ENCODE peak calls at places on chromosomes 11 and 22, in seven cellular contexts. A is CD4-positive, alpha-beta T cell; N is mammary epithelial cell; D is uterus; G is nephron progenitor cell; K is AG04450; B is tibial artery. O is an unnamed sample.

GRCh38 chr22:40020956-40021355 is 26.2 kb downstream of the FAM83F start:
- DNase-seq in A (no peak), N (no peak), D (no peak), G (no peak), K (no peak), B (no peak), O (no peak)

GRCh38 chr11:125171974-125172373 is 7.4 kb downstream of the PKNOX2 start:
- DNase-seq in A (no peak), N (no peak), D (no peak), G (peak), K (no peak), B (no peak), O (no peak)

GRCh38 chr11:68659158-68659921 is 25.0 kb upstream of the GAL start:
- DNase-seq in A (no peak), N (peak), D (peak), G (no peak), K (peak), B (peak), O (peak)

GRCh38 chr11:95917188-95918036 is 6.5 kb downstream of the MTMR2 start:
- DNase-seq in A (no peak), N (peak), D (no peak), G (no peak), K (no peak), B (no peak), O (peak)

GRCh38 chr11:117930668-117931330 is 1.6 kb upstream of the TMPRSS13 start:
- DNase-seq in A (no peak), N (no peak), D (no peak), G (no peak), K (no peak), B (no peak), O (no peak)

GRCh38 chr11:13939952-13940610 is 22.4 kb upstream of the SPON1 start:
- DNase-seq in A (no peak), N (peak), D (no peak), G (peak), K (no peak), B (no peak), O (peak)

GRCh38 chr22:27989758-27990450 is 70.8 kb upstream of the PITPNB start:
- DNase-seq in A (no peak), N (no peak), D (no peak), G (no peak), K (no peak), B (peak), O (no peak)

GRCh38 chr11:2461253-2462091 is 16.7 kb downstream of the KCNQ1 start:
- DNase-seq in A (no peak), N (no peak), D (no peak), G (no peak), K (no peak), B (no peak), O (no peak)

GRCh38 chr11:97570636-97571035 is 1180.8 kb downstream of the JRKL start:
- DNase-seq in A (no peak), N (no peak), D (no peak), G (no peak), K (no peak), B (no peak), O (no peak)

GRCh38 chr11:12260731-12261521 is 116.4 kb upstream of the PARVA start:
- DNase-seq in A (no peak), N (no peak), D (no peak), G (no peak), K (no peak), B (no peak), O (no peak)

GRCh38 chr22:45073064-45073463 is 63.3 kb upstream of the PHF21B start:
- DNase-seq in A (no peak), N (no peak), D (no peak), G (no peak), K (no peak), B (no peak), O (no peak)

GRCh38 chr11:46002146-46002545 is 79.7 kb downstream of the LARGE2 start:
- DNase-seq in A (no peak), N (no peak), D (no peak), G (no peak), K (no peak), B (no peak), O (no peak)

GRCh38 chr22:32842486-32842885 is 41.0 kb downstream of the TIMP3 start:
- DNase-seq in A (no peak), N (peak), D (no peak), G (no peak), K (no peak), B (no peak), O (no peak)

GRCh38 chr11:14078941-14079522 is 116.5 kb downstream of the SPON1 start:
- DNase-seq in A (no peak), N (no peak), D (no peak), G (no peak), K (no peak), B (no peak), O (no peak)

GRCh38 chr22:24695958-24696511 is 78.5 kb downstream of the PIWIL3 start:
- DNase-seq in A (no peak), N (no peak), D (no peak), G (peak), K (peak), B (no peak), O (no peak)

GRCh38 chr11:116177521-116178220 is 595.1 kb downstream of the BUD13 start:
- DNase-seq in A (no peak), N (no peak), D (no peak), G (no peak), K (no peak), B (no peak), O (no peak)

GRCh38 chr11:132318421-132319157 is 948.2 kb downstream of the NTM start:
- DNase-seq in A (no peak), N (peak), D (no peak), G (no peak), K (no peak), B (no peak), O (peak)

GRCh38 chr11:68997995-68998348 is 15.1 kb downstream of the MRGPRF start:
- DNase-seq in A (no peak), N (no peak), D (no peak), G (no peak), K (no peak), B (no peak), O (no peak)

GRCh38 chr11:57480409-57481137 is 20.2 kb downstream of the RTN4RL2 start:
- DNase-seq in A (peak), N (peak), D (peak), G (peak), K (no peak), B (peak), O (no peak)

GRCh38 chr22:24989541-24989951 is 37.0 kb downstream of the KIAA1671 start:
- DNase-seq in A (no peak), N (no peak), D (no peak), G (no peak), K (no peak), B (no peak), O (no peak)

GRCh38 chr22:28730146-28730545 is 11.5 kb downstream of the CHEK2 start:
- DNase-seq in A (no peak), N (no peak), D (no peak), G (no peak), K (no peak), B (no peak), O (no peak)

GRCh38 chr11:214083-214482 is 6.6 kb downstream of the RIC8A start:
- DNase-seq in A (no peak), N (no peak), D (no peak), G (no peak), K (no peak), B (no peak), O (no peak)

GRCh38 chr11:70580036-70580805 is 181.9 kb downstream of the CTTN start:
- DNase-seq in A (no peak), N (no peak), D (no peak), G (peak), K (no peak), B (no peak), O (no peak)

GRCh38 chr11:94519478-94520084 is 7.3 kb downstream of the C11orf97 start:
- DNase-seq in A (no peak), N (no peak), D (no peak), G (no peak), K (no peak), B (no peak), O (peak)

GRCh38 chr11:130612291-130612802 is 163.9 kb downstream of the ADAMTS15 start:
- DNase-seq in A (no peak), N (peak), D (no peak), G (no peak), K (no peak), B (no peak), O (peak)

GRCh38 chr11:44505591-44506054 is 59.8 kb upstream of the CD82 start:
- DNase-seq in A (no peak), N (peak), D (no peak), G (no peak), K (no peak), B (no peak), O (no peak)

GRCh38 chr11:2265854-2266585 is 4.4 kb downstream of the ASCL2 start:
- DNase-seq in A (no peak), N (no peak), D (no peak), G (no peak), K (no peak), B (no peak), O (no peak)

GRCh38 chr11:33980896-33981295 is 70.6 kb upstream of the CAPRIN1 start:
- DNase-seq in A (no peak), N (no peak), D (no peak), G (no peak), K (no peak), B (no peak), O (no peak)

GRCh38 chr11:129458756-129459535 is 83.3 kb downstream of the BARX2 start:
- DNase-seq in A (no peak), N (no peak), D (no peak), G (peak), K (no peak), B (no peak), O (no peak)

GRCh38 chr11:1448166-1448825 is 38.3 kb downstream of the MOB2 start:
- DNase-seq in A (no peak), N (no peak), D (no peak), G (no peak), K (no peak), B (no peak), O (no peak)

GRCh38 chr11:132244871-132245557 is 874.6 kb downstream of the NTM start:
- DNase-seq in A (no peak), N (no peak), D (no peak), G (no peak), K (no peak), B (no peak), O (no peak)

GRCh38 chr11:67382481-67383136 is 9.2 kb upstream of the RAD9A start:
- DNase-seq in A (peak), N (peak), D (peak), G (peak), K (no peak), B (peak), O (peak)

GRCh38 chr22:21621891-21622623 is 7.8 kb downstream of the YDJC start:
- DNase-seq in A (no peak), N (no peak), D (no peak), G (no peak), K (no peak), B (peak), O (no peak)

GRCh38 chr11:78350646-78351165 is 66.9 kb downstream of the GAB2 start:
- DNase-seq in A (no peak), N (no peak), D (no peak), G (no peak), K (no peak), B (no peak), O (no peak)

GRCh38 chr11:121458551-121458950 is 5.8 kb upstream of the SORL1-AS1 start:
- DNase-seq in A (no peak), N (no peak), D (no peak), G (no peak), K (no peak), B (no peak), O (no peak)

GRCh38 chr22:22720201-22720723 is 75.8 kb downstream of the GGTLC2 start:
- DNase-seq in A (peak), N (no peak), D (no peak), G (peak), K (no peak), B (no peak), O (no peak)

DNA sequence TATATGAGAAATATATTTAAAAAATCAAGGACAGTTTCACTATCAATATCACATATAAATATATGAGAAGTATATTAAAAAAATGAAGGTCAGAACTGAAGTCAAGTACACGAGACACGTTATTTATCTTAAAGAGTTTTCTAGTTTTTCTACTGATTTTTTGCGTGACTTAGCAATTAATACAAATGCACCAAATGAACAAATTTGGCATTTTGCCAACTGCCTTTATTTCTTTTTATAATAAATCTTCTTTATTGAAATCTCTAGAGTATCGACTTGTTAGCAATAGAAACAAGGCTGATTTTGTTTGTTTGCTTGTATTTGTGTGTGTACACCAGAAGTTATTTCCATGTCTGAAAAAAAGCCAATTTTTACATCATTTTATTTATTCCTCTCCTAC is 1684.7 kb upstream of the RAG2 start:
- DNase-seq in A (no peak), N (no peak), D (no peak), G (no peak), K (no peak), B (no peak), O (no peak)
- TF ChIP-seq CTCF in A (no peak), N (no peak), D (no peak), G (no peak), K (no peak), B (no peak), O (no peak)

DNA sequence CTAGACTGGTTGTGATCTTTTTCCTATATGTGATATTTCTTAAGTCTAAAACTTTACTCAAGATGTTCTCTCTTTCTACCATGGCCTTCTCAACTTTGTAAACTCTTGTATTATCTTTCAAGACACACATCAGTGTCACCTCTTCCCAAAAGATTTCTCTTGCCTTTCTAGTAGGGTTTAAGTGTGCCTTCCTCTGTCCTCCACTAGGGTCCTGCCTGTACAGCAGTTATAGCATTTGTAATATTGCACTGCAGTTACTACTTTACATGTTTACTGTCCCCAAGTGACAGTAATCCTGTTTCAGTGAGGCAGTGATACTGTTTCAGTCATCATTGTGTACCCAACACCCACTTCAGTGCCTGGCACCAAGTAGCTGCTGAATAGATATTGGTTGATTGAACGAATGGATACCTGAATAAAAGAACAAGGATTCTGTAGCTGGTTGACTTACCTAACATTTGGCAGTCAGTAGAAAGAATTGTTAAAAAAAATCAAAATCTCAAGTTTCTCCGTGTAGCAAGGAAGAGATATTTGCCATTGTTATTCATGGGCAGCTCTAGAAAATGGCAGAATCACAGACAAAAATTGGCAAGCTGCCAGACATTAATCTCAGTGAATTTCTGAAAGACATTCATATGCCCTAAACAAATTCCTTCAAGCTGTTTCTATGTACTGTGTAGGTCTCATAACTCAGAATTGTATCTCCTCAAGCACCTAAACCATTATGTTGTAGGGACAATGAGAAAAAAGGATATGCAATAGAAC is 79.4 kb downstream of the RBMXL2 start:
- DNase-seq in A (no peak), N (no peak), D (no peak), G (no peak), K (no peak), B (no peak), O (no peak)
- TF ChIP-seq CTCF in A (no peak), N (no peak), D (no peak), G (no peak), K (no peak), B (no peak), O (no peak)

GRCh38 chr22:43895986-43896645 is 4.3 kb upstream of the PNPLA5 start:
- DNase-seq in A (no peak), N (no peak), D (no peak), G (no peak), K (no peak), B (no peak), O (no peak)
- TF ChIP-seq CTCF in A (no peak), N (no peak), D (no peak), G (no peak), K (no peak), B (no peak), O (no peak)

GRCh38 chr22:38504731-38505594 is 1.1 kb downstream of the DDX17 start:
- DNase-seq in A (peak), N (peak), D (peak), G (peak), K (no peak), B (peak), O (peak)
- TF ChIP-seq CTCF in A (no peak), N (no peak), D (no peak), G (no peak), K (no peak), B (no peak), O (no peak)

GRCh38 chr22:30555282-30556210 is 9.0 kb upstream of the SEC14L6 start:
- DNase-seq in A (no peak), N (no peak), D (no peak), G (no peak), K (no peak), B (no peak), O (no peak)
- TF ChIP-seq CTCF in A (no peak), N (no peak), D (no peak), G (no peak), K (no peak), B (no peak), O (no peak)

DNA sequence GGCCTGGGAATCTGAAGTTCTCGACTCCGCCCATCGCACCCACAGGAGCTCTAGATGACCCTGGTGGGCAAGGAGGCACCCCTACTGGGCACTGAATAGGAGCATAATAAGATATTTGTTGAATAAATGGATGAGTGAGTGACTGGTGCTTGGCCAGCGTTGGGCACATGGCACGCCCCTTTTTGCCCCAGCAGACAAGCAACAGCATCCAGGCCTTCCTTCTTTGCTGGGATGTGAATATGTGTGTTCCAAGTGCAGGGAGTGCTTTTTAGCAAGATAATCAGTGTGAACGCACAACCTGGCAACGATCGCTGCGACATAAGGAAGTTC is 450 bp upstream of the CELF1 start:
- DNase-seq in A (no peak), N (no peak), D (no peak), G (no peak), K (no peak), B (peak), O (no peak)
- TF ChIP-seq CTCF in A (no peak), N (no peak), D (no peak), G (no peak), K (no peak), B (no peak), O (peak)

GRCh38 chr11:120233207-120233803 is 6.6 kb upstream of the POU2F3 start:
- DNase-seq in A (no peak), N (no peak), D (no peak), G (no peak), K (no peak), B (no peak), O (no peak)

GRCh38 chr11:120236169-120237107 is 3.5 kb upstream of the POU2F3 start:
- DNase-seq in A (no peak), N (peak), D (no peak), G (no peak), K (no peak), B (no peak), O (peak)

GRCh38 chr11:120238968-120239620 is 846 bp upstream of the POU2F3 start:
- DNase-seq in A (no peak), N (no peak), D (no peak), G (no peak), K (no peak), B (no peak), O (no peak)

GRCh38 chr11:120231963-120232362 is 8.0 kb upstream of the POU2F3 start:
- DNase-seq in A (no peak), N (peak), D (no peak), G (no peak), K (no peak), B (no peak), O (no peak)

DNA sequence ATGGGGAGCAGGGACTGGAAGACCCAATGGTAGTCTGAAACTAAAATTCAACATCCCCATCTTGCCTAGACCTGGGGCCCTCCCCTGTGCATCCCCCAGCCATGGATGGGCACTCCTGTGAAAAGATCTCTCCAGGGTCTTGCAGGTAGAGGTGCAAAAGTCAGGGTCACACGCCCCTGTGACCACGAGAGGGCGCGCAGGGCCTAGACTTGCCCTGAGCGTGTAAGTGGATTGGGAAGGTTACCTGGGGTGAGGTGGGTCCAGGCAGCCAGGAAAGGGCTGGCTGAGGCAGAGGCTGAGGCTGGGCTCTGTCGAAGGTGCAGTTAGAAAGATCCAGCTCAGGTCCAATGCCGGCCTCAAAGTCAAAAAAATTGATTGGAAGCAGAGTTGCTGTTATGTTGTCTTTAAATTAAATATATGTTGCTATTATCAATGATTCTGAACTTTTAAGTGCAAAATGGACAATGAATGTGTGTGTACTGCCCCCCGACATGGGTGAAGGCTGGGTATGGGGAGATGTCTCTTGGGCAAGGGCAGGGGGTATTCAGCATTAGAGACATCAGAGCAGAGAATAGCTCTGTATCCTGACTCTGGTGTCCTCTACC is 4.8 kb upstream of the POU2F3 start:
- DNase-seq in A (peak), N (peak), D (peak), G (peak), K (no peak), B (no peak), O (peak)
- TF ChIP-seq CTCF in A (peak), N (peak), D (peak), G (peak), K (peak), B (peak), O (peak)

GRCh38 chr22:26890870-26891269 is 233.5 kb downstream of the MIAT start:
- DNase-seq in A (no peak), N (no peak), D (no peak), G (no peak), K (no peak), B (no peak), O (no peak)
- TF ChIP-seq CTCF in A (no peak), N (peak), D (no peak), G (no peak), K (no peak), B (no peak), O (no peak)

O was measured in RWPE1.